ENCODE peak calls at places on chromosomes 11 and 22, in seven cellular contexts. A is HCT116, E is H1, X is SK-N-SH, N is K562, H is GM12878, Q is HepG2. M is an unnamed sample.

GRCh38 chr11:86608251-86608799 is 64.1 kb downstream of the ME3 start:
- DNase-seq in A (peak), E (peak), X (peak), N (peak), H (peak), Q (peak), M (no peak)

GRCh38 chr11:57604289-57605010 is 7.0 kb downstream of the SERPING1 start:
- DNase-seq in A (no peak), E (no peak), X (no peak), N (no peak), H (no peak), Q (no peak), M (no peak)

GRCh38 chr11:112882494-112883381 is 78.5 kb upstream of the NCAM1 start:
- DNase-seq in A (no peak), E (no peak), X (peak), N (no peak), H (no peak), Q (no peak), M (no peak)

GRCh38 chr22:28629420-28630184 is 50.0 kb downstream of the TTC28 start:
- DNase-seq in A (peak), E (no peak), X (no peak), N (peak), H (no peak), Q (peak), M (no peak)

GRCh38 chr22:34688825-34689224 is 377.1 kb upstream of the ISX start:
- DNase-seq in A (no peak), E (no peak), X (no peak), N (no peak), H (no peak), Q (no peak), M (no peak)

GRCh38 chr11:69411257-69411924 is 70.1 kb upstream of the LINC01488 start:
- DNase-seq in A (no peak), E (no peak), X (no peak), N (no peak), H (no peak), Q (no peak), M (no peak)

GRCh38 chr22:46823654-46824053 is 61.2 kb downstream of the TBC1D22A start:
- DNase-seq in A (no peak), E (peak), X (no peak), N (no peak), H (no peak), Q (no peak), M (no peak)

GRCh38 chr22:33014621-33015020 is 43.6 kb downstream of the SYN3 start:
- DNase-seq in A (no peak), E (no peak), X (no peak), N (no peak), H (no peak), Q (no peak), M (no peak)

GRCh38 chr11:443542-444199 is 1.9 kb upstream of the ANO9 start:
- DNase-seq in A (no peak), E (no peak), X (no peak), N (no peak), H (no peak), Q (no peak), M (no peak)

GRCh38 chr11:24357620-24358386 is 139.1 kb upstream of the LUZP2 start:
- DNase-seq in A (no peak), E (no peak), X (no peak), N (no peak), H (no peak), Q (no peak), M (no peak)

GRCh38 chr11:12184696-12185095 is 74.3 kb downstream of the MICAL2 start:
- DNase-seq in A (no peak), E (no peak), X (no peak), N (no peak), H (no peak), Q (no peak), M (no peak)

GRCh38 chr11:130318031-130318673 is 3.4 kb upstream of the ZBTB44 start:
- DNase-seq in A (no peak), E (no peak), X (no peak), N (no peak), H (no peak), Q (peak), M (no peak)

GRCh38 chr11:61728940-61729219 is 23.6 kb upstream of the MYRF start:
- DNase-seq in A (peak), E (no peak), X (no peak), N (no peak), H (no peak), Q (no peak), M (no peak)

GRCh38 chr11:61895046-61895717 is 3.8 kb upstream of the FADS3 start:
- DNase-seq in A (no peak), E (no peak), X (no peak), N (no peak), H (no peak), Q (no peak), M (no peak)

GRCh38 chr22:25558341-25558740 is 6.1 kb upstream of the GRK3 start:
- DNase-seq in A (no peak), E (no peak), X (no peak), N (no peak), H (no peak), Q (no peak), M (no peak)

GRCh38 chr22:39144101-39144815 is 8.2 kb downstream of the CBX7 start:
- DNase-seq in A (no peak), E (no peak), X (no peak), N (no peak), H (peak), Q (no peak), M (no peak)

GRCh38 chr11:110711776-110712642 is at the start of gene ARHGAP20:
- DNase-seq in A (no peak), E (peak), X (peak), N (peak), H (no peak), Q (peak), M (peak)

GRCh38 chr22:47107431-47107830 is 345.0 kb downstream of the TBC1D22A start:
- DNase-seq in A (peak), E (no peak), X (no peak), N (no peak), H (no peak), Q (no peak), M (no peak)

GRCh38 chr11:1650034-1650917 is 20.7 kb downstream of the KRTAP5-5 start:
- DNase-seq in A (no peak), E (no peak), X (peak), N (no peak), H (no peak), Q (no peak), M (no peak)

GRCh38 chr11:76658231-76658630 is 12.3 kb downstream of the LRRC32 start:
- DNase-seq in A (no peak), E (no peak), X (no peak), N (no peak), H (no peak), Q (no peak), M (no peak)

GRCh38 chr11:100639140-100639539 is 47.9 kb upstream of the ARHGAP42 start:
- DNase-seq in A (no peak), E (no peak), X (no peak), N (no peak), H (no peak), Q (no peak), M (no peak)

GRCh38 chr11:110298298-110298765 is 1.9 kb upstream of the RDX start:
- DNase-seq in A (no peak), E (no peak), X (no peak), N (no peak), H (no peak), Q (peak), M (no peak)

GRCh38 chr22:37623075-37624016 is 14.7 kb downstream of the GGA1 start:
- DNase-seq in A (no peak), E (peak), X (peak), N (peak), H (no peak), Q (peak), M (no peak)

GRCh38 chr11:133936551-133936950 is 20.2 kb downstream of the IGSF9B start:
- DNase-seq in A (no peak), E (no peak), X (no peak), N (no peak), H (no peak), Q (no peak), M (no peak)
- H3K9ac ChIP-seq in A (no peak), E (no peak), X (no peak), N (no peak), H (no peak), Q (no peak), M (peak)

DNA sequence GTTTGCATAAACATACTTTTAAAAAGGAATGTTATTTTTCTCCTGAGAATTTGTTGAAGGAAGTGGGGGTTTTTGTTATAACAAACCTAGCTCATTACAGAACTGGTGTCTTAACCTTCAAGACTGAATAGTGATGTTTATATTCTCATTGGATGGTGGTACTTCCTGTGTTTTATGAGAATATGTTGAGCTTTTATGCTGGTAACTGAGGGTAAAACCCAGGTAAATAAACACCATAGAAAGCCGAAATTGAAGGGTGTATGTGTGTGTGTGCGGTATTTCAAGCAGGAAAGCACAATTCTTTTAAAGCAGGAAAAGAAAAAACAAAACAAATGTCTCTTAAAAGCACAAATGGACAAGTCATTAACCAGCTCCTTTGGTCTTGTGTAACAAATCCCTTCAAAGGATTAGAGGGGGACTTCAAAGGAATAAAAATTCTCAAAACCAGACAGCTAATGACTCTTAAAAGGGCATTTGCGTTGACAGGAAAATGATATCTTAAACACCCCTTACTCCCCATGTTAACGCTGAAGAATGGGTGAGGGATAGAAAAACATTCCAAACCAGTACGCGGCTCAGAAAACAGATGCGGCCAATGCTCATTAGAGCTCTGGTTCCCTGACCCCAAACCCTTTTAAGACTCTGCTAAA is 23.8 kb downstream of the LMO2 start:
- DNase-seq in A (no peak), E (no peak), X (no peak), N (no peak), H (no peak), Q (no peak), M (no peak)
- H3K4me3 ChIP-seq in A (no peak), E (peak), X (no peak), N (peak), H (peak), Q (no peak), M (no peak)

DNA sequence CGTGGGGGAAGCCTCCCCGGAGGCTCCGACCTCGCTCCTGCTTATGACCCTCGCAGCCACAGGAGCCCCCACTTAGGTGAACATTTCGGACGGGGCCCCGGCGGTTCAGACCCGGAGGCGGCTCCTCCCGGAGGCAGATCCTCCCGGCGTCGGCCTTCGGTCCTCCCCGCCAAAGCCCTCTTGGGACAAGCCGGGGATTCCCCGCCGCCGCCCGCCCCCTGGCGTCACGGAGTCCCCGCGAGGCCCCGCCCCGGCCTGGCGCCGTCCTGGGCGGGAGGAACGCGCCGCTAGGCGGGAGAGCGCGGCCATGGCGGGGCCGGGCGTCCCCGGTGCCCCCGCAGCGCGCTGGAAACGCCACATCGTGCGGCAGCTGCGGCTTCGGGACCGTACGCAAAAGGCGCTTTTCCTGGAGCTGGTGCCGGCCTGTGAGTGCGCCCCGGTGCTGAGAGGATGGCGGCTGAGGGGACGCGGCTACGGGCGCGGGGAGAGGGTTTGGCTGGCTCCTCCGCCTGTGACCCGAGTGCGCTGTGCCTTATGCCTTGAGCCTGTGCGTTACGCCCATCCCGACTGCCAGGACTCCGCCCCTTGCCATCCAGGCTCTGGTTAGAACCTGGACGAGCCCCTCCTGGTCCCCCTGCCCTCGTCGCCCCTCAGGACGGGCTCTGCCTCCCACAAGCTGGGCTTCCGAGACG is at the start of gene ATG16L2:
- DNase-seq in A (peak), E (peak), X (peak), N (peak), H (no peak), Q (peak), M (peak)
- TF ChIP-seq YY1 in A (peak), E (peak), X (peak), N (peak), H (peak), Q (peak), M (peak)

GRCh38 chr11:72682238-72682872 is 8.1 kb upstream of the PDE2A start:
- DNase-seq in A (no peak), E (no peak), X (no peak), N (no peak), H (no peak), Q (no peak), M (no peak)
- H3K9ac ChIP-seq in A (no peak), E (no peak), X (no peak), N (no peak), H (no peak), Q (no peak), M (no peak)

DNA sequence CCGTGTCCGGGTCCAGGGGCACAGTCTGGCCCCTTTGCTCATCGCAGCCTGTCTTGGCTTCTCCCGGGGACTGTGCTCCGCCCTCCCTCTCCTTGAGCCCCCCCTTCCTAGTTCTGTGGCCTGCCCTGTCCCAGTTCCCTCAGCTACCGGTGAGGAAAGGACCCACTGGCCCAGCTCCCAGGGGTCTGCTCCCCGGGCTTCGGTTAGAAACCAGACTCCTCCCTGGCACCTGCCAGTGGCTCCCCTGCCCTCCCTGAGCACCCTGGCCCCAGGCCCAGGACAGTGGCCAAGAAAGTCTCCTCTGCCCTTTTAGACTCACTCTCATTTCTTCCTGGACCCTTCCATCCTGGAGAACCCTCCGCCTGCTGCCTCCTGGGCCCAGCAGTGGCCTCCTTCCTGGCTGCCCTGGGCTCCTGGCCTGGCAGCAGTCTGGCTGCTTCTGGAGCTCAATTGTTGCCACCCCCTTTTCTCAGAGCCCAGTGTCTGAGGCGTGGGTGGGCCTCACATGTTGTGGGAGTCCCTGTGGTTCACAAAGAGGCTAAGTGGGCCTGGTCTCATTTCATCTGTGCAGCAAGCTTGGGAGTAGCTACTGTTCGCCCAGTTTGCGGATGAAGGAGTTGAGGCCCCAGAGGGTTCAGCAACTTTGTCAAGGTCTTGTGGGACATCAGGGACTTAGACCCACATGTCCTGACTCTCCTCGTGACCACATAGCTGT is 12.6 kb downstream of the PRDM11 start:
- DNase-seq in A (no peak), E (no peak), X (no peak), N (no peak), H (no peak), Q (no peak), M (no peak)
- H3K4me3 ChIP-seq in A (no peak), E (no peak), X (no peak), N (no peak), H (no peak), Q (no peak), M (no peak)

DNA sequence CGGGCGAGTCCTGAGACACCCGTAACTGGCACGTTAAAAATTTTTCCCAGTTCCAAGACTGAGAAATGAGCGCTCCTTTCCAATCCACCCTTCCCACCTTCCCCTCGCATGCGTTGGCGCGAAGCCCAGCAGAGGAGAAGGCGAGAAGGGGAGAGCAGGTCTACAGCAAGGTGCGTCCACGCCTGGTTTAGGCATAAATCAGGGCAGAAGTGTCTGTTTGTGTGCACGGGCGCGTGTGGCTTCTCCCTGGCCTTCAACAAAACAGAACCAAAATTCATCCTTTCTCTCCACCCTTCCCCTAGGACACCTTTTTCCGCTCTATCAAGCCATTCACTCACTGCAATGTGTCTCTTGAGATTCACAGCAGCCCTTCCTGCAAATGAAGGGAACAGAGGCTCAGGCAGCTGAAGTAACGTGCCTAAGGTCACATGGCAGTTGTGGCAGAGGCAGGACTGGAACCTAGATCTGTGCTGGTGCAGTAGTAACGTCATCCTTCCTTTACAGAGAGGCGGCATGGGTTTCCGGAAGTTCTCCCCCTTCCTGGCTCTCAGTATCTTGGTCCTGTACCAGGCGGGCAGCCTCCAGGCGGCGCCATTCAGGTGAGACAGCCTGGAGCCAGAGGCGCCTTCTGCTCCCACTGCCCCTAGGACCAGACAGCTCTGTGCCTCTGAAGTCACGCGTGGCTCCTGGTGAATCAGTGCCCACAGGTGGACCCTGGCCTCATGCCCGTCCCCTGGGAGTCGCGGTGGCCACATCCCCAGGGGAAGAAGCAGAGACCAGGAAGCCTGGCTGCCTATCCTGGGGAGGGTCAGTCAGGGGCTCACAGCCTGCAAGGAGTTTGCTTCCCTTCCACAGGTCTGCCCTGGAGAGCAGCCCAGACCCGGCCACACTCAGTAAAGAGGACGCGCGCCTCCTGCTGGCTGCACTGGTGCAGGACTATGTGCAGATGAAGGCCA is 1.1 kb downstream of the CALCB start:
- DNase-seq in A (peak), E (peak), X (peak), N (peak), H (no peak), Q (peak), M (peak)
- TF ChIP-seq YY1 in A (no peak), E (no peak), X (no peak), N (no peak), H (peak), Q (no peak), M (no peak)

M was measured in NT2/D1.